ENCODE peak calls at places on chromosomes 2 and 18, in five cellular contexts. S is activated T-cell treated with anti-CD3 and anti-CD28 coated beads for 24 hours, L is IMR-90, T is iris pigment epithelial cell, O is HFF-Myc. W is an unnamed sample.

GRCh38 chr18:55778731-55779460 is 190.9 kb upstream of the TCF4 start:
- DNase-seq in S (no peak), L (no peak), T (peak; percentile 14), O (no peak), W (no peak)

GRCh38 chr2:139177041-139177440 is 396.9 kb upstream of the NXPH2 start:
- DNase-seq in S (no peak), L (no peak), T (no peak), O (no peak), W (no peak)

GRCh38 chr2:133829686-133830085 is 261.4 kb upstream of the NCKAP5 start:
- DNase-seq in S (no peak), L (no peak), T (no peak), O (no peak), W (no peak)

GRCh38 chr2:10385501-10385900 is 62.6 kb downstream of the ODC1 start:
- DNase-seq in S (no peak), L (no peak), T (no peak), O (no peak), W (no peak)

GRCh38 chr18:58605027-58606020 is 23.6 kb downstream of the ALPK2 start:
- DNase-seq in S (peak; percentile 40), L (peak; percentile 87), T (peak; percentile 94), O (no peak), W (peak; percentile 81)

GRCh38 chr18:69528439-69528838 is 127.8 kb downstream of the DOK6 start:
- DNase-seq in S (no peak), L (peak; percentile 26), T (peak; percentile 37), O (no peak), W (peak; percentile 54)

GRCh38 chr2:222693837-222694236 is 22.4 kb downstream of the MOGAT1 start:
- DNase-seq in S (no peak), L (no peak), T (peak; percentile 49), O (no peak), W (peak; percentile 51)

GRCh38 chr2:240585101-240585500 is 1.4 kb upstream of the CAPN10 start:
- DNase-seq in S (no peak), L (no peak), T (no peak), O (no peak), W (peak; percentile 8)

GRCh38 chr2:11248-11941 is 34.9 kb downstream of the FAM110C start:
- DNase-seq in S (peak; percentile 48), L (peak; percentile 22), T (peak; percentile 53), O (no peak), W (peak; percentile 27)

GRCh38 chr2:239438368-239438767 is 37.5 kb upstream of the HDAC4 start:
- DNase-seq in S (no peak), L (no peak), T (no peak), O (no peak), W (no peak)

GRCh38 chr2:239265681-239266435 is 135.0 kb downstream of the HDAC4 start:
- DNase-seq in S (no peak), L (no peak), T (no peak), O (no peak), W (no peak)

GRCh38 chr18:40902436-40902835 is 1052.6 kb upstream of the PIK3C3 start:
- DNase-seq in S (no peak), L (no peak), T (no peak), O (no peak), W (no peak)

GRCh38 chr2:176488446-176488845 is 219.2 kb downstream of the MTX2 start:
- DNase-seq in S (no peak), L (no peak), T (no peak), O (no peak), W (peak; percentile 64)

GRCh38 chr2:237259201-237259600 is 154.8 kb downstream of the COL6A3 start:
- DNase-seq in S (no peak), L (peak; percentile 70), T (no peak), O (no peak), W (no peak)

GRCh38 chr2:79005211-79005610 is 20.3 kb upstream of the REG3G start:
- DNase-seq in S (no peak), L (no peak), T (no peak), O (no peak), W (no peak)

GRCh38 chr2:24913896-24914295 is 6.1 kb downstream of the ADCY3 start:
- DNase-seq in S (no peak), L (no peak), T (no peak), O (no peak), W (no peak)

GRCh38 chr18:46877329-46877987 is 39.8 kb downstream of the PIAS2 start:
- DNase-seq in S (no peak), L (no peak), T (no peak), O (no peak), W (no peak)

GRCh38 chr2:230711224-230711623 is 1.4 kb upstream of the CAB39 start:
- DNase-seq in S (no peak), L (no peak), T (no peak), O (no peak), W (no peak)

GRCh38 chr18:13279181-13280065 is 60.9 kb downstream of the LDLRAD4 start:
- DNase-seq in S (no peak), L (no peak), T (no peak), O (no peak), W (no peak)

GRCh38 chr2:65678779-65679394 is 246.5 kb upstream of the SPRED2 start:
- DNase-seq in S (no peak), L (no peak), T (no peak), O (no peak), W (no peak)

GRCh38 chr2:234335676-234336228 is 161.1 kb downstream of the ARL4C start:
- DNase-seq in S (peak; percentile 18), L (peak; percentile 72), T (peak; percentile 63), O (no peak), W (peak; percentile 81)

GRCh38 chr2:86221066-86221684 is 21.9 kb downstream of the MRPL35 start:
- DNase-seq in S (peak; percentile 60), L (peak; percentile 45), T (peak; percentile 47), O (no peak), W (peak; percentile 71)

GRCh38 chr2:157837851-157838441 is 38.2 kb downstream of the ACVR1 start:
- DNase-seq in S (no peak), L (peak; percentile 67), T (peak; percentile 60), O (no peak), W (peak; percentile 29)

GRCh38 chr2:217851191-217852020 is 151.4 kb downstream of the TNS1 start:
- DNase-seq in S (no peak), L (peak; percentile 68), T (peak; percentile 85), O (no peak), W (peak; percentile 76)

GRCh38 chr2:44713170-44713569 is 228.3 kb upstream of the SIX3 start:
- DNase-seq in S (no peak), L (no peak), T (no peak), O (no peak), W (peak; percentile 16)

GRCh38 chr18:7168408-7168807 is 50.8 kb upstream of the LAMA1 start:
- DNase-seq in S (no peak), L (no peak), T (no peak), O (no peak), W (no peak)

GRCh38 chr2:5041501-5041900 is 650.7 kb upstream of the SOX11 start:
- DNase-seq in S (no peak), L (no peak), T (no peak), O (no peak), W (no peak)

GRCh38 chr2:212646698-212647097 is 108.1 kb upstream of the ERBB4 start:
- DNase-seq in S (no peak), L (peak; percentile 80), T (peak; percentile 85), O (no peak), W (peak; percentile 87)

GRCh38 chr18:23900979-23901378 is 113.6 kb upstream of the TTC39C start:
- DNase-seq in S (no peak), L (no peak), T (no peak), O (no peak), W (no peak)

GRCh38 chr18:79795446-79795845 is 2.3 kb upstream of the KCNG2 start:
- DNase-seq in S (no peak), L (no peak), T (no peak), O (no peak), W (no peak)

GRCh38 chr2:60794271-60794863 is 38.3 kb downstream of the PAPOLG start:
- DNase-seq in S (no peak), L (peak; percentile 27), T (peak; percentile 21), O (no peak), W (peak; percentile 34)

GRCh38 chr2:237453671-237454070 is 33.4 kb upstream of the MLPH start:
- DNase-seq in S (no peak), L (no peak), T (no peak), O (no peak), W (no peak)

GRCh38 chr18:64164883-64165282 is 16.0 kb upstream of the LINC00305 start:
- DNase-seq in S (no peak), L (no peak), T (no peak), O (no peak), W (no peak)

GRCh38 chr2:47569658-47570398 is 166.9 kb downstream of the MSH2 start:
- DNase-seq in S (no peak), L (peak; percentile 6), T (peak; percentile 35), O (no peak), W (peak; percentile 6)

GRCh38 chr2:205931388-205931787 is 154.6 kb downstream of the INO80D start:
- DNase-seq in S (no peak), L (no peak), T (peak; percentile 12), O (no peak), W (peak; percentile 11)

GRCh38 chr2:95270541-95271081 is 3.6 kb upstream of the PROM2 start:
- DNase-seq in S (no peak), L (no peak), T (no peak), O (no peak), W (no peak)

GRCh38 chr2:37644191-37644590 is 27.3 kb downstream of the CDC42EP3 start:
- DNase-seq in S (no peak), L (no peak), T (no peak), O (no peak), W (no peak)

GRCh38 chr2:71600572-71600971 is 147.2 kb downstream of the DYSF start:
- DNase-seq in S (no peak), L (no peak), T (no peak), O (no peak), W (no peak)

GRCh38 chr2:83142934-83143333 is 1316.1 kb downstream of the SUCLG1 start:
- DNase-seq in S (no peak), L (no peak), T (no peak), O (no peak), W (no peak)